ENCODE peak calls at places on chromosome 21, in six cellular contexts. G is Right ventricle myocardium superior, P is endothelial cell, J is prostate gland, K is thoracic aorta, U is HEK293T. I is an unnamed sample.
A peak's percentile ranks its signal among the peaks of the same experiment; 100 is the strongest.

GRCh38 chr21:17461582-17461981 is 51.3 kb upstream of the CXADR start:
- DNase-seq in J (no peak), U (no peak), K (no peak), P (no peak), G (no peak), I (no peak)

GRCh38 chr21:46667191-46667734 is 31.8 kb downstream of the PRMT2 start:
- DNase-seq in K (no peak), P (no peak), G (no peak), J (no peak), U (no peak), I (no peak)

GRCh38 chr21:25362375-25363267 is 244.7 kb downstream of the MRPL39 start:
- DNase-seq in G (no peak), P (no peak), J (no peak), K (no peak), U (no peak), I (no peak)

GRCh38 chr21:34688145-34688544 is 19.4 kb downstream of the CLIC6 start:
- DNase-seq in J (no peak), U (no peak), P (peak; percentile 71), G (no peak), K (no peak), I (no peak)

GRCh38 chr21:14911351-14911750 is 153.4 kb downstream of the NRIP1 start:
- DNase-seq in U (no peak), J (no peak), G (no peak), K (no peak), P (no peak), I (no peak)

GRCh38 chr21:15293251-15293650 is 228.5 kb upstream of the NRIP1 start:
- DNase-seq in P (no peak), K (no peak), J (no peak), G (no peak), U (peak; percentile 14), I (no peak)

GRCh38 chr21:42833859-42834729 is 45.2 kb downstream of the WDR4 start:
- DNase-seq in P (no peak), U (no peak), J (no peak), G (no peak), K (no peak), I (no peak)

GRCh38 chr21:44938976-44939531 is 775 bp upstream of the SLX9 start:
- DNase-seq in J (peak; percentile 76), P (no peak), K (no peak), G (no peak), U (no peak), I (peak; percentile 27)

GRCh38 chr21:42586406-42586805 is 67.0 kb upstream of the PDE9A start:
- DNase-seq in P (no peak), G (no peak), K (no peak), J (no peak), U (no peak), I (no peak)

GRCh38 chr21:46114963-46115362 is 17.1 kb downstream of the COL6A2 start:
- DNase-seq in J (no peak), G (no peak), K (peak; percentile 0), P (no peak), U (no peak), I (no peak)

GRCh38 chr21:28579986-28580550 is 412.6 kb downstream of the LTN1 start:
- DNase-seq in K (no peak), U (no peak), G (no peak), P (no peak), J (no peak), I (no peak)

GRCh38 chr21:39116761-39117425 is 66.4 kb downstream of the PSMG1 start:
- DNase-seq in P (no peak), G (no peak), K (no peak), U (no peak), J (no peak), I (no peak)

I was measured in CD14-positive monocyte.